ENCODE peak calls at places on chromosomes 4 and X, in five cellular contexts. One of them, this sample, is unnamed.

GRCh38 chr4:97367878-97368277 is 775.4 kb downstream of the STPG2 start:
- DNase-seq in KG1: no peak
- DNase-seq in germinal center: no peak
- DNase-seq in stimulated activated CD4-positive, alpha-beta T cell treated with anti-CD3 and anti-CD28 coated beads, Interleukin-2, amount 100 ng/mL, for 24 hours: no peak
- DNase-seq in non-pigmented ciliary epithelial cell: peak
- DNase-seq in this sample: no peak

GRCh38 chr4:138611721-138612120 is 369.6 kb upstream of the SLC7A11 start:
- DNase-seq in germinal center: no peak
- DNase-seq in stimulated activated CD4-positive, alpha-beta T cell treated with anti-CD3 and anti-CD28 coated beads, Interleukin-2, amount 100 ng/mL, for 24 hours: no peak
- DNase-seq in KG1: no peak
- DNase-seq in non-pigmented ciliary epithelial cell: no peak
- DNase-seq in this sample: no peak

GRCh38 chr4:44583393-44583792 is 68.0 kb downstream of the YIPF7 start:
- DNase-seq in germinal center: no peak
- DNase-seq in stimulated activated CD4-positive, alpha-beta T cell treated with anti-CD3 and anti-CD28 coated beads, Interleukin-2, amount 100 ng/mL, for 24 hours: no peak
- DNase-seq in non-pigmented ciliary epithelial cell: no peak
- DNase-seq in KG1: no peak
- DNase-seq in this sample: no peak

GRCh38 chrX:27078371-27078770 is 384.8 kb downstream of the PPP4R3C start:
- DNase-seq in germinal center: no peak
- DNase-seq in KG1: no peak
- DNase-seq in non-pigmented ciliary epithelial cell: no peak
- DNase-seq in stimulated activated CD4-positive, alpha-beta T cell treated with anti-CD3 and anti-CD28 coated beads, Interleukin-2, amount 100 ng/mL, for 24 hours: no peak
- DNase-seq in this sample: no peak

GRCh38 chr4:14294611-14295010 is 667.1 kb upstream of the BOD1L1 start:
- DNase-seq in germinal center: no peak
- DNase-seq in non-pigmented ciliary epithelial cell: no peak
- DNase-seq in KG1: no peak
- DNase-seq in stimulated activated CD4-positive, alpha-beta T cell treated with anti-CD3 and anti-CD28 coated beads, Interleukin-2, amount 100 ng/mL, for 24 hours: no peak
- DNase-seq in this sample: no peak

GRCh38 chrX:153970398-153971123 is 1.1 kb downstream of the HCFC1 start:
- DNase-seq in KG1: no peak
- DNase-seq in germinal center: no peak
- DNase-seq in stimulated activated CD4-positive, alpha-beta T cell treated with anti-CD3 and anti-CD28 coated beads, Interleukin-2, amount 100 ng/mL, for 24 hours: no peak
- DNase-seq in non-pigmented ciliary epithelial cell: no peak
- DNase-seq in this sample: no peak

GRCh38 chr4:162497564-162498167 is 333.9 kb upstream of the FSTL5 start:
- DNase-seq in non-pigmented ciliary epithelial cell: peak
- DNase-seq in KG1: no peak
- DNase-seq in germinal center: peak
- DNase-seq in stimulated activated CD4-positive, alpha-beta T cell treated with anti-CD3 and anti-CD28 coated beads, Interleukin-2, amount 100 ng/mL, for 24 hours: no peak
- DNase-seq in this sample: no peak

GRCh38 chr4:71602271-71602890 is 181.5 kb downstream of the GC start:
- DNase-seq in non-pigmented ciliary epithelial cell: peak
- DNase-seq in stimulated activated CD4-positive, alpha-beta T cell treated with anti-CD3 and anti-CD28 coated beads, Interleukin-2, amount 100 ng/mL, for 24 hours: no peak
- DNase-seq in KG1: no peak
- DNase-seq in germinal center: no peak
- DNase-seq in this sample: no peak

GRCh38 chr4:121189811-121190210 is 25.7 kb upstream of the TNIP3 start:
- DNase-seq in non-pigmented ciliary epithelial cell: no peak
- DNase-seq in germinal center: no peak
- DNase-seq in KG1: no peak
- DNase-seq in stimulated activated CD4-positive, alpha-beta T cell treated with anti-CD3 and anti-CD28 coated beads, Interleukin-2, amount 100 ng/mL, for 24 hours: peak
- DNase-seq in this sample: peak

GRCh38 chr4:101169044-101170014 is 178.0 kb downstream of the PPP3CA start:
- DNase-seq in KG1: no peak
- DNase-seq in stimulated activated CD4-positive, alpha-beta T cell treated with anti-CD3 and anti-CD28 coated beads, Interleukin-2, amount 100 ng/mL, for 24 hours: peak
- DNase-seq in germinal center: peak
- DNase-seq in non-pigmented ciliary epithelial cell: no peak
- DNase-seq in this sample: peak

GRCh38 chr4:42282081-42282901 is 115.0 kb upstream of the SHISA3 start:
- DNase-seq in KG1: peak
- DNase-seq in non-pigmented ciliary epithelial cell: peak
- DNase-seq in germinal center: peak
- DNase-seq in stimulated activated CD4-positive, alpha-beta T cell treated with anti-CD3 and anti-CD28 coated beads, Interleukin-2, amount 100 ng/mL, for 24 hours: peak
- DNase-seq in this sample: no peak

GRCh38 chrX:123830309-123830708 is 29.5 kb upstream of the XIAP start:
- DNase-seq in stimulated activated CD4-positive, alpha-beta T cell treated with anti-CD3 and anti-CD28 coated beads, Interleukin-2, amount 100 ng/mL, for 24 hours: peak
- DNase-seq in non-pigmented ciliary epithelial cell: no peak
- DNase-seq in germinal center: peak
- DNase-seq in KG1: no peak
- DNase-seq in this sample: no peak

GRCh38 chr4:12979797-12980196 is 504.3 kb downstream of the RAB28 start:
- DNase-seq in KG1: no peak
- DNase-seq in non-pigmented ciliary epithelial cell: no peak
- DNase-seq in stimulated activated CD4-positive, alpha-beta T cell treated with anti-CD3 and anti-CD28 coated beads, Interleukin-2, amount 100 ng/mL, for 24 hours: no peak
- DNase-seq in germinal center: no peak
- DNase-seq in this sample: no peak

GRCh38 chrX:121216979-121217378 is 169.6 kb downstream of the GLUD2 start:
- DNase-seq in KG1: no peak
- DNase-seq in germinal center: no peak
- DNase-seq in non-pigmented ciliary epithelial cell: no peak
- DNase-seq in stimulated activated CD4-positive, alpha-beta T cell treated with anti-CD3 and anti-CD28 coated beads, Interleukin-2, amount 100 ng/mL, for 24 hours: no peak
- DNase-seq in this sample: no peak

GRCh38 chr4:114598191-114599121 is at the start of gene UGT8:
- DNase-seq in non-pigmented ciliary epithelial cell: no peak
- DNase-seq in germinal center: peak
- DNase-seq in KG1: no peak
- DNase-seq in stimulated activated CD4-positive, alpha-beta T cell treated with anti-CD3 and anti-CD28 coated beads, Interleukin-2, amount 100 ng/mL, for 24 hours: peak
- DNase-seq in this sample: peak

GRCh38 chr4:7960790-7961655 is 21.4 kb upstream of the AFAP1 start:
- DNase-seq in KG1: peak
- DNase-seq in stimulated activated CD4-positive, alpha-beta T cell treated with anti-CD3 and anti-CD28 coated beads, Interleukin-2, amount 100 ng/mL, for 24 hours: peak
- DNase-seq in germinal center: no peak
- DNase-seq in non-pigmented ciliary epithelial cell: peak
- DNase-seq in this sample: peak

GRCh38 chr4:153204247-153205027 is at the start of gene TRIM2:
- DNase-seq in stimulated activated CD4-positive, alpha-beta T cell treated with anti-CD3 and anti-CD28 coated beads, Interleukin-2, amount 100 ng/mL, for 24 hours: no peak
- DNase-seq in germinal center: no peak
- DNase-seq in KG1: no peak
- DNase-seq in non-pigmented ciliary epithelial cell: peak
- DNase-seq in this sample: no peak

This sample was measured in activated CD8-positive, alpha-beta memory T cell treated with anti-CD3 and anti-CD28 coated beads, Interleukin-2, amount 50 U/mL, for 4 hours.